ENCODE peak calls at places on chromosomes 2 and 18, in six cellular contexts. E, V, I, U, N and M are unnamed samples.

GRCh38 chr18:7822435-7823425 is 255.6 kb downstream of the PTPRM start:
- DNase-seq in E (no peak), N (no peak), I (no peak), U (no peak), V (no peak), M (no peak)

GRCh38 chr18:75204978-75205759 is 3.8 kb downstream of the PTGR3 start:
- DNase-seq in N (no peak), E (no peak), U (peak; percentile 68), I (no peak), V (no peak), M (no peak)

GRCh38 chr2:168448980-168449379 is 7.1 kb upstream of the CERS6 start:
- DNase-seq in N (no peak), U (no peak), V (no peak), I (no peak), E (no peak), M (no peak)

GRCh38 chr2:189234991-189235390 is 55.4 kb upstream of the COL5A2 start:
- DNase-seq in N (no peak), I (no peak), E (no peak), V (no peak), U (no peak), M (no peak)

GRCh38 chr2:132577693-132578092 is 92.3 kb downstream of the LYPD1 start:
- DNase-seq in E (no peak), I (no peak), N (no peak), U (no peak), V (no peak), M (no peak)

GRCh38 chr2:150585221-150585971 is 97.9 kb upstream of the RND3 start:
- DNase-seq in V (no peak), I (no peak), N (no peak), U (no peak), E (no peak), M (no peak)

GRCh38 chr2:52821631-52822030 is 946.0 kb upstream of the CHAC2 start:
- DNase-seq in V (no peak), E (no peak), I (no peak), N (peak; percentile 35), U (no peak), M (no peak)

GRCh38 chr2:18787726-18788125 is 198.4 kb upstream of the NT5C1B start:
- DNase-seq in N (no peak), E (no peak), U (no peak), I (no peak), V (no peak), M (no peak)

GRCh38 chr18:79540914-79541301 is 138.7 kb upstream of the CTDP1 start:
- DNase-seq in V (no peak), N (peak; percentile 14), I (no peak), U (no peak), E (no peak), M (no peak)

GRCh38 chr2:15584767-15585469 is 6.8 kb upstream of the DDX1 start:
- DNase-seq in U (no peak), I (no peak), E (no peak), V (no peak), N (no peak), M (no peak)

GRCh38 chr18:79523738-79524180 is 128.0 kb downstream of the NFATC1 start:
- DNase-seq in U (no peak), E (no peak), I (no peak), V (no peak), N (no peak), M (no peak)

GRCh38 chr2:71513096-71513495 is 59.7 kb downstream of the DYSF start:
- DNase-seq in I (no peak), U (no peak), N (no peak), V (no peak), E (no peak), M (no peak)

DNA sequence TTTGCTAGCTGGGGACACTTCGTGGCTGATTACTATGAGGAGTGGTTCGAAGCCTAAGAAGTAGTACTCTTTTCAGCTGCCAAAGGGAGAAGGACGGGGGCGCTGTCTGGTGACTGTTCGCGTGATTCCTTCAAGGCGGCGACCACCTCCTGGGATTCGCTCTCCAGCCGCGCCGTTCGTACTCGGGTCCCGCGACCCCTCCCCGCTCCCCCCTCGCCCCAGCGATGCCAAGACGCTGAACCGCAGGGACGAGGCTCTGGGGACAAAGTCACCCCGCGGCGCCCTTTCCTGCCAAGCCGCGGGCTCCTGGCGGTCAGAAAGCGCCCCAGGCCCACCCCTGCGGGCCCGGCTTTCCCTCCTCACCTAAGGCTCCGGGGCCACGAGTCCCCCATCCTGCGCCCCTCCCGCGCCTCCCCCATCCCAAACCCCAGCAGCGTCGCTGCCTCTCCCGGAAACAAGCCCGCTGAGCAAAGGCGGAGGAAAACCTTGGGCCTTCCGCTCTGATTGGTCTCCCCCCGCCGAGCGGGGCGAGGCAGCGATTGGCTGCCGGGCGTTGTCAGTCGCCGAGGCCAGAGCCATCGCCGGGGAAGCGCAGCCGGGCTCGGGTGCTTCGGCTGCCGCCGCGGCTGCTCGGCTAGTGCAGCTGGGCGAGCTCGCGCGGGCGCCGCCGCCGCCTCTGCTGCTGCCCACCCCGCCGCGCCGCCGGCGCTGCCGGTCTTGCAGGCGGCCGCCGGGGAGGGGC is 404.3 kb downstream of the XIRP2 start:
- DNase-seq in N (peak; percentile 75), E (peak; percentile 58), U (no peak), I (peak; percentile 64), V (peak; percentile 89), M (peak; percentile 73)
- H3K4me3 ChIP-seq in N (peak within 1 kb of the TSS; percentile 77), E (peak within 1 kb of the TSS; percentile 37), U (peak within 1 kb of the TSS; percentile 91), I (peak within 1 kb of the TSS; percentile 75), V (peak within 1 kb of the TSS; percentile 63), M (peak within 1 kb of the TSS; percentile 62)

GRCh38 chr18:63511285-63511684 is 30.9 kb upstream of the SERPINB12 start:
- DNase-seq in U (no peak), E (peak; percentile 38), I (peak; percentile 37), N (no peak), V (no peak), M (no peak)
- TF ChIP-seq EP300 in U (no peak), E (no peak), I (no peak), N (no peak), V (no peak), M (no peak)

DNA sequence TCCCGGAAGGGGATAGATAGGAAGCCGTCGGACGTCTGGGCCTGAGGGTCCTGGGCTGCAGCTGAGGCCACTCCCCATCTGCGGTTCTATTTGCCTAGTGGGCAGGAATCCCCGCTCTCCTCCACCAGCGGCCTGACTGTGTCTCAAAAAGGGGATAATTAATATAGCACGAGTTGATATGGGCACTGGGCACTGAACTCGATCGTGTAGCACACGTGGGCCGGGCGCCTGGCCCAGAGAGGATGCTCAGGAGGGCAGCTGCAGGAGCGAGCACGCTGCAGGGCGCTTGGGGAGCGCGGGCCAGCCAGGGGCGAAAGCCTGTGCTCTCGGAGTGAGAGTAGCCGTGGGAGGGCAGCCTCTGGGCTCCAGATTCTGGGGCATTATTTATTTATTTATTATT is 8.8 kb upstream of the GBX2 start:
- DNase-seq in E (no peak), U (no peak), I (no peak), V (no peak), N (no peak), M (no peak)
- H3K27me3 ChIP-seq in E (no peaks in the 10 kb centered on the region), U (peaks cover 7% of the 10 kb centered on the region), I (peaks cover 16% of the 10 kb centered on the region), V (no peaks in the 10 kb centered on the region), N (peaks cover 91% of the 10 kb centered on the region), M (no peaks in the 10 kb centered on the region)

DNA sequence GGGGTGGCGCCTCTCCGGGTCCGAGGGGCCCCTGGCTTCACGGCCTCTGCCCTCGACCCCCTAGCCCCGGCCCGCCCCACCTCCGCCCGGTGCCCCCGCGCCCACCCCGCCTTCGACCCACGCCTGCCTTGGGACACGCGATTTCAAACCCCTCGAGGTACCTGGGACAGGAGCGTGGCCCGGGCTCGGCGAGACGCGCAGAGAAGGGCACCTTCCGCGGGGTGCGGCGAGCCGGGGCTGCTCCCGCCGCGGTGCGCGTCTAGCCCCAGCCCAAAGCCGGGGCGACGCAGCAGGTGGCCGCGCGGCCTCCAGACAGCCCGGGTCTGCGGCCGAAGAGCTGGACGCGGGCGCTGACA is 270 bp downstream of the CRACDL start:
- DNase-seq in I (no peak), V (no peak), E (no peak), N (no peak), U (no peak), M (no peak)
- H3K4me3 ChIP-seq in I (peak overlapping the region; percentile 62), V (peak overlapping the region; percentile 29), E (no peak overlapping the region), N (peak overlapping the region; percentile 62), U (peak overlapping the region; percentile 51), M (peak overlapping the region; percentile 33)